ENCODE peak calls at places on chromosome 3, in five cellular contexts. G, B, K, W and S are unnamed samples.

GRCh38 chr3:127406309-127407025 is 118.6 kb upstream of the PRR20G start:
- DNase-seq in B (peak), G (no peak), K (no peak), W (no peak), S (peak)

GRCh38 chr3:19937459-19938362 is 3.7 kb upstream of the EFHB start:
- DNase-seq in W (no peak), G (no peak), B (no peak), K (no peak), S (no peak)

GRCh38 chr3:111715911-111716523 is 120.9 kb upstream of the ZBED2 start:
- DNase-seq in G (peak), B (peak), W (no peak), K (no peak), S (peak)

GRCh38 chr3:118144919-118145318 is 889.7 kb downstream of the IGSF11 start:
- DNase-seq in W (no peak), B (no peak), K (no peak), G (no peak), S (no peak)

GRCh38 chr3:58111513-58112184 is 99.1 kb downstream of the DNASE1L3 start:
- DNase-seq in K (no peak), B (no peak), G (no peak), W (peak), S (peak)

GRCh38 chr3:154540950-154541604 is 111.1 kb upstream of the GPR149 start:
- DNase-seq in G (no peak), B (no peak), W (no peak), K (no peak), S (no peak)

GRCh38 chr3:175989161-175989560 is 1130.0 kb downstream of the NAALADL2 start:
- DNase-seq in B (no peak), W (no peak), G (no peak), K (no peak), S (no peak)

GRCh38 chr3:148329481-148330220 is 368.1 kb upstream of the AGTR1 start:
- DNase-seq in G (no peak), K (no peak), W (no peak), B (no peak), S (no peak)

GRCh38 chr3:183188895-183189462 is 26.4 kb upstream of the LAMP3 start:
- DNase-seq in W (peak), K (no peak), G (no peak), B (no peak), S (peak)
- TF ChIP-seq CTCF in W (no peak), K (no peak), G (peak), B (peak), S (no peak)

GRCh38 chr3:25967385-25967784 is 177.5 kb downstream of the OXSM start:
- DNase-seq in W (no peak), G (no peak), B (no peak), K (no peak), S (no peak)

GRCh38 chr3:25957026-25957425 is 167.1 kb downstream of the OXSM start:
- DNase-seq in B (no peak), W (no peak), K (no peak), G (no peak), S (no peak)

GRCh38 chr3:25960776-25961175 is 170.9 kb downstream of the OXSM start:
- DNase-seq in K (no peak), G (no peak), B (no peak), W (no peak), S (no peak)

DNA sequence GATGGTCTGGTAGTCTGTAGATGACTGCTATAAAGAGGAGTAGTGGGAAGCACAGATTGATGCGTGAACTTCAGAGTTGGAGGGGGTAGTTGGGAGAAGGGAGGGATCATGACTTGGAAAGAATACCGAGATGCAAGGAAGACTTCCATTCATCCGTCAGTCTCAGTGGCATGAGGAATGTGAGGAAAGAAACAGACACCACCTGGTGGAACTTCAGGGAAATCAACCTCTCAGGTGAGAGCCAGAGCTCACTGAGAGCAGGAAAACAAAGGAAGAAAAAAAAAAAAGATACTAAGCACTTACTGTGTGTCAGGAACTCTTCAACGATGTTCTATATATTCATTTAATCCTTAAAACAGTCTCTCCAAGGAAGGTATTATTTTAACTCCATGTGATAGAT is 172.4 kb downstream of the OXSM start:
- DNase-seq in G (no peak), B (no peak), K (no peak), W (no peak), S (no peak)
- TF ChIP-seq CTCF in G (no peak), B (no peak), K (no peak), W (no peak), S (no peak)

DNA sequence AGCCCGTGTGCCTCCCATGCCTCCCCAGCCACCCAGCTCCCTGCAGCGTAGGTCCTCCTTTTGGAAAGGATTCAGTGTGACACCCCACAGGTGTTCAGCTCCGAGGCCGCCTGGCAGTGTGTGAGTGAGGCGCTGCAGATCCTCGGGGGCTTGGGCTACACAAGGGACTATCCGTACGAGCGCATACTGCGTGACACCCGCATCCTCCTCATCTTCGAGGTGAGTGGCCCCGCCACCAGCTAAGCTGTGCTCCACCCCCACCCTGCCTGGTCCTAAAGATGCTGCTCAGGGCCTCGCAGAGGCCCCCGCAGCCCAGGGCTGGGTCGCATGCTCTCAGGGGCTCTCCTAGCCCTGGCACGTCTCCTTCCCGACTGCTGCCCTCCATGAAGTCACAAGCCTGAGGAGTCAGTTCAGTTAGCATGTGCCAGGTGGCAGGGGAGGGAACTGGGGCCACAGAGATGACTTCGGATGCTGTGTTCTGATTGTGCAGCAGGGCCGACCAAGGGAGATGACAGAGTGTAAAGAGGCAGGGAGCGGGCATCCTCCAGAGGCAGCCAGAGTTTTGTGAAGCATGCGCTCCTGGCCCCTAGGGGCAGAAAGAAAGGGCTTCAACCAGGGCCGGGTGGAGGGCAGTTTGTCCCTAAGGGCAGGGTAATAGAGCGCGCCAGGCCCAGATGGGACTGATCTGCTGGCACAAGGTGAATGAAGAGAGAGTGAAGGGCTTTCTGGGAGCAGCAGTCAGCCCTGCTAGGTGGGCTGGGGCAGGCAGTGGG is 26.8 kb downstream of the ACAD9 start:
- DNase-seq in G (no peak), W (no peak), B (no peak), K (no peak), S (no peak)
- TF ChIP-seq CTCF in G (no peak), W (no peak), B (no peak), K (no peak), S (no peak)

DNA sequence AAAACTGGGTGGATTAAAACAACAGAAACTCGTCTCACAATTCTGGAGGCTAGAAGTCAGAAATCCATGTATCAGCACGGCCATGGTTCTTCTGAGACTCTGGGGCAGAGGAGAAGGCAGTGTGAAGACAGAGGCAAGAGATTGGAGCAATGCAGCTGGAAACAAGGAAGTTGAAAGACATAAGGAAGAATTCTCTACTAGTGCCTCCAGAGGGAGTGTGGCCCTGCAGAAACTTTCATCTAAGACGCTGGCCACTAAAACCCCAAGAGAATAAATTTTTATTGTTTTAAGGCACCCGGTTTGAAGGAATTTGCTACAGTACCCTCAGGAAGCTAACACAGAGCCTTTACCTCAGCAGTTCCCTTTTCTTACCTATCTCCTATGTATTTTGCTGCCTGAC is 1012.2 kb upstream of the CADM2 start:
- DNase-seq in B (no peak), G (no peak), K (no peak), W (no peak), S (no peak)
- TF ChIP-seq CTCF in B (peak), G (no peak), K (no peak), W (no peak), S (no peak)

DNA sequence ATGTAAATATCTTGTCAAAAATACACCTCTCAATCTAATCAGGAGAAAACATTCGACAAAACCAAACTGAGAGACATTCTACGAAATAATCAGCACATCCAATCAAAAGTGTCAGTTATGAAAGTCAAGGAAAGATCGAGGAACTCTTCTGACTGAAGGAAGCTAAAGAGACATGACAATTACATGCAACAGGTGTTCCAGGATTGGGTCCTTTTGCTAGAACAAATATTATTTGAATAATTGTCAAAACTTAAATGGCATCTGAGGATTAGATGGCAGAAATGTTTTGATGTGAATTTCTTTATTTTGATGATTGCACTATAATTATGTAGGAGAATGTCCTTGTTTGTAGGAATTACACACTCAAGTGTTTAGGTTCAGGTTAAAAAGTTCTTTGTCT is 124.1 kb upstream of the HES1 start:
- DNase-seq in W (no peak), G (no peak), K (no peak), B (no peak), S (no peak)
- TF ChIP-seq CTCF in W (no peak), G (no peak), K (no peak), B (no peak), S (no peak)

GRCh38 chr3:188283347-188283746 is 129.4 kb downstream of the LPP start:
- DNase-seq in K (no peak), B (no peak), G (peak), W (peak), S (peak)
- TF ChIP-seq CTCF in K (no peak), B (peak), G (no peak), W (no peak), S (no peak)

DNA sequence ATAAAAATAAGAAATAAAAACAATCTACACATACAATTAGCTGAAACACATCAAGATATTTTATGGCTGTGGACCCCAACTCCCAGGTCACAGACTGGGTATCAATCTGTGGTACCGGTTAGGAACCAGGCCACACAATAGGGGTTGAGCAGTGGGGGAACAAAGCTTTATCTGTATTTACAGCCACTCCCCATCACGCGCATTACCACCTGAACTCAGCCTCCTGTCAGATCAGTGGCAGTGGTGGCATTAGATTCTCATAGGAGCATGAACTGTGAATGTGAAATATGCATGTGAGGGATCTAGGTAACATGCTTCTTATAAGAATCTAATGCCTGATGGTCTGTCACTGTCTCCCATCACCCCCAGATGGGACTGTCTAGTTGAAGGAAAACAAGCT is 17.7 kb upstream of the DNAJC19 start:
- DNase-seq in G (no peak), K (no peak), W (no peak), B (no peak), S (no peak)
- TF ChIP-seq CTCF in G (no peak), K (no peak), W (no peak), B (no peak), S (no peak)

GRCh38 chr3:107662109-107662477 is 139.3 kb downstream of the BBX start:
- DNase-seq in W (peak), K (no peak), B (no peak), G (peak), S (no peak)

GRCh38 chr3:107657971-107658370 is 135.2 kb downstream of the BBX start:
- DNase-seq in K (no peak), B (no peak), W (no peak), G (no peak), S (no peak)

GRCh38 chr3:107661447-107662108 is 138.8 kb downstream of the BBX start:
- DNase-seq in B (no peak), K (no peak), G (no peak), W (no peak), S (no peak)

GRCh38 chr3:107662586-107662985 is 139.8 kb downstream of the BBX start:
- DNase-seq in K (no peak), G (no peak), W (no peak), B (no peak), S (no peak)

DNA sequence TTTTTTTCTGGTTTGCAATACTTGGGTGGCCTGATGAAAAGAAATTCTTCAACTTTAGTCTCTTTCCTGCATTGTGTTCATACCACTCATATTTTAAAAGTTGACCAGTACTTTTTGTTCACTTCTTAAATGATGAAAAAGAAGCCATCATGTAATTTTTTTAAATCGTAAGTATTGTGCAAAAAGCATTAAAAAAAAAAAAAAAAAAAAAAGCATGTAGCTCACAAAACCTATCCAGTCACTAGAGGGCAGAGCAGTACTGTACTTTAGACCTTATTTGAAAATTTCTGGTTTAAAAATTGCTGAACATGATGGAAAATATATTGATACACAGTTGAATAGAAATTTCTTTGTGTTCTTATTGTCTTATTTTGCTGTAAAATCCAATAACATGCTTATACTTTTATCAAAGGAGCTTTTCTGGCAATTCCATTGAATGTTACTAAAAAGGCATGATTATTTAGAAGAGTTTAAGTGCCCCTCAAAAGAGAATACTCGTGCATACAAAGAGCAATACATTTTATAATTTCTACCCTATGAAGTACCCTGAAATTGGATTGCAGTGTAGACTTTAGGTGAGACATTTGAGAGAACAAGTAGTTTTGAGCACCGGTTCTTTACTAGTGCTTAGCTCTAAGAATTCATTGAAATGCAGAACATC is 137.7 kb downstream of the BBX start:
- DNase-seq in B (peak), G (peak), K (no peak), W (no peak), S (no peak)
- TF ChIP-seq CTCF in B (peak), G (peak), K (peak), W (no peak), S (peak)